ENCODE peak calls at places on chromosomes 11 and 22, in five cellular contexts. One of them, this sample, is unnamed.

GRCh38 chr11:115447273-115447864 is 56.8 kb downstream of the CADM1 start:
- DNase-seq in activated CD4-positive, alpha-beta T cell treated with anti-CD3 and anti-CD28 coated beads, Interleukin-2, amount 50 U/mL, for 1 hour: no peak
- DNase-seq in effector memory CD8-positive, alpha-beta T cell: no peak
- DNase-seq in cerebellar cortex: no peak
- DNase-seq in NCI-H69: no peak
- DNase-seq in this sample: no peak

GRCh38 chr11:208177-208916 is 839 bp downstream of the RIC8A start:
- DNase-seq in activated CD4-positive, alpha-beta T cell treated with anti-CD3 and anti-CD28 coated beads, Interleukin-2, amount 50 U/mL, for 1 hour: peak; percentile 80
- DNase-seq in effector memory CD8-positive, alpha-beta T cell: peak; percentile 78
- DNase-seq in cerebellar cortex: peak; percentile 68
- DNase-seq in NCI-H69: peak; percentile 86
- DNase-seq in this sample: peak; percentile 89

GRCh38 chr22:24142241-24142640 is 39.0 kb upstream of the SUSD2 start:
- DNase-seq in activated CD4-positive, alpha-beta T cell treated with anti-CD3 and anti-CD28 coated beads, Interleukin-2, amount 50 U/mL, for 1 hour: no peak
- DNase-seq in effector memory CD8-positive, alpha-beta T cell: no peak
- DNase-seq in cerebellar cortex: no peak
- DNase-seq in NCI-H69: peak; percentile 37
- DNase-seq in this sample: no peak

GRCh38 chr11:115333106-115333505 is 171.1 kb downstream of the CADM1 start:
- DNase-seq in activated CD4-positive, alpha-beta T cell treated with anti-CD3 and anti-CD28 coated beads, Interleukin-2, amount 50 U/mL, for 1 hour: no peak
- DNase-seq in effector memory CD8-positive, alpha-beta T cell: no peak
- DNase-seq in cerebellar cortex: no peak
- DNase-seq in NCI-H69: no peak
- DNase-seq in this sample: no peak

GRCh38 chr11:75524576-75525432 is 937 bp downstream of the GDPD5 start:
- DNase-seq in activated CD4-positive, alpha-beta T cell treated with anti-CD3 and anti-CD28 coated beads, Interleukin-2, amount 50 U/mL, for 1 hour: peak; percentile 29
- DNase-seq in effector memory CD8-positive, alpha-beta T cell: peak; percentile 26
- DNase-seq in cerebellar cortex: peak; percentile 37
- DNase-seq in NCI-H69: peak; percentile 56
- DNase-seq in this sample: peak; percentile 40

GRCh38 chr22:35330258-35330861 is 30.7 kb downstream of the TOM1 start:
- DNase-seq in activated CD4-positive, alpha-beta T cell treated with anti-CD3 and anti-CD28 coated beads, Interleukin-2, amount 50 U/mL, for 1 hour: peak; percentile 49
- DNase-seq in effector memory CD8-positive, alpha-beta T cell: peak; percentile 23
- DNase-seq in cerebellar cortex: no peak
- DNase-seq in NCI-H69: no peak
- DNase-seq in this sample: peak; percentile 54

GRCh38 chr11:32838505-32839274 is 9.0 kb downstream of the PRRG4 start:
- DNase-seq in activated CD4-positive, alpha-beta T cell treated with anti-CD3 and anti-CD28 coated beads, Interleukin-2, amount 50 U/mL, for 1 hour: no peak
- DNase-seq in effector memory CD8-positive, alpha-beta T cell: no peak
- DNase-seq in cerebellar cortex: no peak
- DNase-seq in NCI-H69: peak; percentile 88
- DNase-seq in this sample: no peak

GRCh38 chr11:34654491-34655334 is 33.8 kb downstream of the EHF start:
- DNase-seq in activated CD4-positive, alpha-beta T cell treated with anti-CD3 and anti-CD28 coated beads, Interleukin-2, amount 50 U/mL, for 1 hour: no peak
- DNase-seq in effector memory CD8-positive, alpha-beta T cell: no peak
- DNase-seq in cerebellar cortex: no peak
- DNase-seq in NCI-H69: peak; percentile 82
- DNase-seq in this sample: no peak

GRCh38 chr22:37848587-37849088 is 581 bp upstream of the EIF3L start:
- DNase-seq in activated CD4-positive, alpha-beta T cell treated with anti-CD3 and anti-CD28 coated beads, Interleukin-2, amount 50 U/mL, for 1 hour: no peak
- DNase-seq in effector memory CD8-positive, alpha-beta T cell: peak; percentile 8
- DNase-seq in cerebellar cortex: no peak
- DNase-seq in NCI-H69: peak; percentile 24
- DNase-seq in this sample: peak; percentile 38

GRCh38 chr11:26851696-26852095 is 129.8 kb upstream of the SLC5A12 start:
- DNase-seq in activated CD4-positive, alpha-beta T cell treated with anti-CD3 and anti-CD28 coated beads, Interleukin-2, amount 50 U/mL, for 1 hour: no peak
- DNase-seq in effector memory CD8-positive, alpha-beta T cell: no peak
- DNase-seq in cerebellar cortex: peak; percentile 96
- DNase-seq in NCI-H69: peak; percentile 78
- DNase-seq in this sample: no peak

GRCh38 chr11:129282634-129283033 is 90.5 kb upstream of the ARHGAP32 start:
- DNase-seq in activated CD4-positive, alpha-beta T cell treated with anti-CD3 and anti-CD28 coated beads, Interleukin-2, amount 50 U/mL, for 1 hour: no peak
- DNase-seq in effector memory CD8-positive, alpha-beta T cell: no peak
- DNase-seq in cerebellar cortex: no peak
- DNase-seq in NCI-H69: peak; percentile 62
- DNase-seq in this sample: no peak

GRCh38 chr11:1163321-1163910 is 5.7 kb downstream of the MUC5AC start:
- DNase-seq in activated CD4-positive, alpha-beta T cell treated with anti-CD3 and anti-CD28 coated beads, Interleukin-2, amount 50 U/mL, for 1 hour: no peak
- DNase-seq in effector memory CD8-positive, alpha-beta T cell: no peak
- DNase-seq in cerebellar cortex: no peak
- DNase-seq in NCI-H69: no peak
- DNase-seq in this sample: no peak

GRCh38 chr11:111573821-111574249 is 28.4 kb upstream of the SIK2 start:
- DNase-seq in activated CD4-positive, alpha-beta T cell treated with anti-CD3 and anti-CD28 coated beads, Interleukin-2, amount 50 U/mL, for 1 hour: no peak
- DNase-seq in effector memory CD8-positive, alpha-beta T cell: no peak
- DNase-seq in cerebellar cortex: peak; percentile 25
- DNase-seq in NCI-H69: no peak
- DNase-seq in this sample: no peak

GRCh38 chr11:10298342-10298741 is 4.3 kb upstream of the SBF2 start:
- DNase-seq in activated CD4-positive, alpha-beta T cell treated with anti-CD3 and anti-CD28 coated beads, Interleukin-2, amount 50 U/mL, for 1 hour: peak; percentile 36
- DNase-seq in effector memory CD8-positive, alpha-beta T cell: peak; percentile 59
- DNase-seq in cerebellar cortex: no peak
- DNase-seq in NCI-H69: no peak
- DNase-seq in this sample: no peak

GRCh38 chr22:45302751-45303150 is 7.0 kb upstream of the FAM118A start:
- DNase-seq in activated CD4-positive, alpha-beta T cell treated with anti-CD3 and anti-CD28 coated beads, Interleukin-2, amount 50 U/mL, for 1 hour: no peak
- DNase-seq in effector memory CD8-positive, alpha-beta T cell: no peak
- DNase-seq in cerebellar cortex: no peak
- DNase-seq in NCI-H69: no peak
- DNase-seq in this sample: no peak

GRCh38 chr11:68343761-68344256 is 31.4 kb downstream of the LRP5 start:
- DNase-seq in activated CD4-positive, alpha-beta T cell treated with anti-CD3 and anti-CD28 coated beads, Interleukin-2, amount 50 U/mL, for 1 hour: no peak
- DNase-seq in effector memory CD8-positive, alpha-beta T cell: no peak
- DNase-seq in cerebellar cortex: no peak
- DNase-seq in NCI-H69: no peak
- DNase-seq in this sample: no peak

GRCh38 chr11:4187055-4187988 is 92.7 kb downstream of the RRM1 start:
- DNase-seq in activated CD4-positive, alpha-beta T cell treated with anti-CD3 and anti-CD28 coated beads, Interleukin-2, amount 50 U/mL, for 1 hour: peak; percentile 83
- DNase-seq in effector memory CD8-positive, alpha-beta T cell: peak; percentile 88
- DNase-seq in cerebellar cortex: peak; percentile 81
- DNase-seq in NCI-H69: peak; percentile 88
- DNase-seq in this sample: peak; percentile 81